ENCODE peak calls at places on chromosomes 7 and 10, in eight cellular contexts. L is neuronal stem cell; H is AG08395; G is glutamatergic neuron; V is stimulated activated CD4-positive, alpha-beta T cell treated with anti-CD3 and anti-CD28 coated beads, Interleukin-1b, Interleukin-23, amount 100 ng/mL, for 4 hours; M is KG1; R is islet precursor cell; P is HTR-8/SVneo. J is an unnamed sample.
A peak's percentile ranks its signal among the peaks of the same experiment; 100 is the strongest.

GRCh38 chr7:66283003-66283920 is 78.1 kb downstream of the TPST1 start:
- DNase-seq in V (no peak), P (peak; percentile 23), L (no peak), M (no peak), G (no peak), R (no peak), H (peak; percentile 75), J (no peak)

GRCh38 chr7:43865277-43865676 is 4.0 kb downstream of the MRPS24 start:
- DNase-seq in R (no peak), H (no peak), L (no peak), G (no peak), V (no peak), M (no peak), P (no peak), J (no peak)

GRCh38 chr10:78865931-78866717 is 202.6 kb upstream of the ZMIZ1 start:
- DNase-seq in H (no peak), G (no peak), L (no peak), R (peak; percentile 34), P (no peak), V (no peak), M (no peak), J (no peak)

GRCh38 chr10:11424456-11425287 is 186.8 kb downstream of the USP6NL start:
- DNase-seq in L (peak; percentile 39), H (peak; percentile 70), M (no peak), V (no peak), R (peak; percentile 73), G (peak; percentile 75), P (peak; percentile 50), J (peak; percentile 19)

GRCh38 chr10:79266092-79266491 is 81.2 kb upstream of the PPIF start:
- DNase-seq in R (no peak), G (no peak), P (no peak), L (no peak), V (no peak), M (no peak), H (peak; percentile 37), J (no peak)

GRCh38 chr7:54967384-54967783 is 51.4 kb upstream of the EGFR start:
- DNase-seq in H (no peak), V (no peak), R (peak; percentile 72), P (no peak), M (no peak), G (no peak), L (no peak), J (no peak)

GRCh38 chr7:1237704-1238255 is 5.1 kb downstream of the UNCX start:
- DNase-seq in R (no peak), L (no peak), H (no peak), V (no peak), P (no peak), M (no peak), G (peak; percentile 72), J (no peak)

GRCh38 chr7:117137868-117138267 is 184.6 kb downstream of the ST7 start:
- DNase-seq in H (no peak), L (no peak), P (no peak), R (no peak), G (no peak), V (no peak), M (no peak), J (no peak)

GRCh38 chr7:116232402-116232749 is 22.0 kb downstream of the TES start:
- DNase-seq in G (no peak), V (no peak), L (no peak), R (no peak), H (no peak), P (no peak), M (no peak), J (no peak)

GRCh38 chr10:112958275-112958995 is 8.4 kb downstream of the TCF7L2 start:
- DNase-seq in R (no peak), H (peak; percentile 81), G (no peak), V (no peak), L (no peak), P (no peak), M (no peak), J (peak; percentile 81)

GRCh38 chr7:42445691-42446090 is 208.7 kb upstream of the GLI3 start:
- DNase-seq in V (no peak), P (no peak), H (no peak), G (no peak), M (no peak), R (no peak), L (no peak), J (no peak)

GRCh38 chr7:85447004-85447403 is 260.1 kb upstream of the SEMA3D start:
- DNase-seq in P (no peak), G (no peak), V (no peak), M (no peak), R (no peak), H (no peak), L (no peak), J (no peak)

J was measured in AG09319.